ENCODE peak calls at places on chromosomes 1 and 21, in seven cellular contexts. One of them, this sample, is unnamed.

GRCh38 chr1:229204863-229205777 is 65.8 kb upstream of the RAB4A start:
- DNase-seq in putamen: no peak
- DNase-seq in iPS DF 19.7: no peak
- DNase-seq in non-pigmented ciliary epithelial cell: no peak
- DNase-seq in HEK293T: no peak
- DNase-seq in left lobe of liver: no peak
- DNase-seq in skeletal muscle cell: no peak
- DNase-seq in this sample: no peak

GRCh38 chr1:218711884-218712674 is 366.9 kb downstream of the TGFB2 start:
- DNase-seq in HEK293T: no peak
- DNase-seq in skeletal muscle cell: peak; percentile 81
- DNase-seq in iPS DF 19.7: no peak
- DNase-seq in non-pigmented ciliary epithelial cell: no peak
- DNase-seq in putamen: no peak
- DNase-seq in left lobe of liver: peak; percentile 48
- DNase-seq in this sample: no peak

GRCh38 chr21:31162827-31163226 is 124.6 kb upstream of the KRTAP19-8 start:
- DNase-seq in skeletal muscle cell: peak; percentile 41
- DNase-seq in non-pigmented ciliary epithelial cell: no peak
- DNase-seq in iPS DF 19.7: no peak
- DNase-seq in putamen: no peak
- DNase-seq in HEK293T: no peak
- DNase-seq in left lobe of liver: no peak
- DNase-seq in this sample: no peak

GRCh38 chr1:229117664-229118300 is 153.1 kb upstream of the RAB4A start:
- DNase-seq in left lobe of liver: peak; percentile 90
- DNase-seq in HEK293T: no peak
- DNase-seq in skeletal muscle cell: no peak
- DNase-seq in iPS DF 19.7: no peak
- DNase-seq in putamen: no peak
- DNase-seq in non-pigmented ciliary epithelial cell: no peak
- DNase-seq in this sample: no peak

GRCh38 chr1:18526436-18527275 is 45.9 kb downstream of the KLHDC7A start:
- DNase-seq in putamen: no peak
- DNase-seq in skeletal muscle cell: no peak
- DNase-seq in non-pigmented ciliary epithelial cell: no peak
- DNase-seq in HEK293T: no peak
- DNase-seq in left lobe of liver: peak; percentile 12
- DNase-seq in iPS DF 19.7: no peak
- DNase-seq in this sample: no peak

GRCh38 chr1:25727819-25728286 is 72.1 kb upstream of the SELENON start:
- DNase-seq in iPS DF 19.7: no peak
- DNase-seq in non-pigmented ciliary epithelial cell: no peak
- DNase-seq in HEK293T: no peak
- DNase-seq in skeletal muscle cell: no peak
- DNase-seq in left lobe of liver: peak; percentile 78
- DNase-seq in putamen: peak; percentile 47
- DNase-seq in this sample: no peak

GRCh38 chr1:29830383-29830782 is 594.1 kb downstream of the PTPRU start:
- DNase-seq in non-pigmented ciliary epithelial cell: no peak
- DNase-seq in iPS DF 19.7: no peak
- DNase-seq in skeletal muscle cell: no peak
- DNase-seq in left lobe of liver: peak; percentile 12
- DNase-seq in HEK293T: no peak
- DNase-seq in putamen: no peak
- DNase-seq in this sample: no peak

GRCh38 chr1:35279555-35279904 is 11.0 kb downstream of the ZMYM4 start:
- DNase-seq in HEK293T: no peak
- DNase-seq in non-pigmented ciliary epithelial cell: no peak
- DNase-seq in skeletal muscle cell: no peak
- DNase-seq in left lobe of liver: no peak
- DNase-seq in iPS DF 19.7: no peak
- DNase-seq in putamen: no peak
- DNase-seq in this sample: no peak

GRCh38 chr1:28010979-28011378 is 51.2 kb downstream of the XKR8 start:
- DNase-seq in skeletal muscle cell: no peak
- DNase-seq in putamen: no peak
- DNase-seq in non-pigmented ciliary epithelial cell: no peak
- DNase-seq in left lobe of liver: no peak
- DNase-seq in HEK293T: no peak
- DNase-seq in iPS DF 19.7: no peak
- DNase-seq in this sample: no peak

GRCh38 chr1:94316836-94317789 is 79.7 kb upstream of the ARHGAP29 start:
- DNase-seq in non-pigmented ciliary epithelial cell: no peak
- DNase-seq in putamen: no peak
- DNase-seq in HEK293T: no peak
- DNase-seq in iPS DF 19.7: no peak
- DNase-seq in skeletal muscle cell: no peak
- DNase-seq in left lobe of liver: no peak
- DNase-seq in this sample: no peak